ENCODE peak calls at places on chromosomes 7 and 10, in nine cellular contexts. One of them, this sample, is unnamed.

GRCh38 chr7:142347091-142347490 is 89.2 kb upstream of the PRSS58 start:
- DNase-seq in cardiac muscle cell: no peak
- DNase-seq in endodermal cell: no peak
- DNase-seq in Karpas-422: no peak
- DNase-seq in GM23338: no peak
- DNase-seq in activated naive CD4-positive, alpha-beta T cell treated with anti-CD3 and anti-CD28 coated beads for 36 hours: no peak
- DNase-seq in activated T-helper 1 cell treated with anti-CD3 and anti-CD28 coated beads, Interleukin-2, amount 50 U/mL, for 16 hours: no peak
- DNase-seq in HTR-8/SVneo: no peak
- DNase-seq in CD4-positive, alpha-beta T cell: no peak
- DNase-seq in this sample: no peak

GRCh38 chr7:104415700-104416099 is 87.3 kb downstream of the LHFPL3 start:
- DNase-seq in endodermal cell: no peak
- DNase-seq in cardiac muscle cell: no peak
- DNase-seq in Karpas-422: peak
- DNase-seq in GM23338: no peak
- DNase-seq in activated T-helper 1 cell treated with anti-CD3 and anti-CD28 coated beads, Interleukin-2, amount 50 U/mL, for 16 hours: no peak
- DNase-seq in CD4-positive, alpha-beta T cell: no peak
- DNase-seq in activated naive CD4-positive, alpha-beta T cell treated with anti-CD3 and anti-CD28 coated beads for 36 hours: no peak
- DNase-seq in HTR-8/SVneo: no peak
- DNase-seq in this sample: no peak

GRCh38 chr10:61822096-61822495 is 79.4 kb upstream of the ARID5B start:
- DNase-seq in Karpas-422: no peak
- DNase-seq in endodermal cell: no peak
- DNase-seq in GM23338: no peak
- DNase-seq in CD4-positive, alpha-beta T cell: no peak
- DNase-seq in cardiac muscle cell: no peak
- DNase-seq in activated T-helper 1 cell treated with anti-CD3 and anti-CD28 coated beads, Interleukin-2, amount 50 U/mL, for 16 hours: no peak
- DNase-seq in activated naive CD4-positive, alpha-beta T cell treated with anti-CD3 and anti-CD28 coated beads for 36 hours: no peak
- DNase-seq in HTR-8/SVneo: no peak
- DNase-seq in this sample: no peak

GRCh38 chr10:101602767-101603398 is 14.8 kb downstream of the DPCD start:
- DNase-seq in cardiac muscle cell: peak
- DNase-seq in Karpas-422: peak
- DNase-seq in GM23338: peak
- DNase-seq in activated naive CD4-positive, alpha-beta T cell treated with anti-CD3 and anti-CD28 coated beads for 36 hours: peak
- DNase-seq in CD4-positive, alpha-beta T cell: peak
- DNase-seq in endodermal cell: peak
- DNase-seq in HTR-8/SVneo: peak
- DNase-seq in activated T-helper 1 cell treated with anti-CD3 and anti-CD28 coated beads, Interleukin-2, amount 50 U/mL, for 16 hours: peak
- DNase-seq in this sample: peak

GRCh38 chr10:44703241-44704155 is 207.6 kb upstream of the TMEM72 start:
- DNase-seq in cardiac muscle cell: no peak
- DNase-seq in GM23338: no peak
- DNase-seq in endodermal cell: no peak
- DNase-seq in activated T-helper 1 cell treated with anti-CD3 and anti-CD28 coated beads, Interleukin-2, amount 50 U/mL, for 16 hours: no peak
- DNase-seq in HTR-8/SVneo: peak
- DNase-seq in activated naive CD4-positive, alpha-beta T cell treated with anti-CD3 and anti-CD28 coated beads for 36 hours: no peak
- DNase-seq in Karpas-422: no peak
- DNase-seq in CD4-positive, alpha-beta T cell: no peak
- DNase-seq in this sample: no peak

GRCh38 chr10:53697038-53697437 is 924.5 kb upstream of the MBL2 start:
- DNase-seq in activated T-helper 1 cell treated with anti-CD3 and anti-CD28 coated beads, Interleukin-2, amount 50 U/mL, for 16 hours: no peak
- DNase-seq in CD4-positive, alpha-beta T cell: no peak
- DNase-seq in HTR-8/SVneo: peak
- DNase-seq in Karpas-422: no peak
- DNase-seq in endodermal cell: no peak
- DNase-seq in cardiac muscle cell: no peak
- DNase-seq in activated naive CD4-positive, alpha-beta T cell treated with anti-CD3 and anti-CD28 coated beads for 36 hours: no peak
- DNase-seq in GM23338: no peak
- DNase-seq in this sample: no peak

GRCh38 chr10:49133706-49134248 is at the start of gene FAM170B:
- DNase-seq in activated T-helper 1 cell treated with anti-CD3 and anti-CD28 coated beads, Interleukin-2, amount 50 U/mL, for 16 hours: no peak
- DNase-seq in Karpas-422: no peak
- DNase-seq in endodermal cell: no peak
- DNase-seq in CD4-positive, alpha-beta T cell: no peak
- DNase-seq in activated naive CD4-positive, alpha-beta T cell treated with anti-CD3 and anti-CD28 coated beads for 36 hours: no peak
- DNase-seq in GM23338: no peak
- DNase-seq in cardiac muscle cell: no peak
- DNase-seq in HTR-8/SVneo: no peak
- DNase-seq in this sample: no peak

GRCh38 chr7:84612976-84613375 is 418.4 kb upstream of the SEMA3A start:
- DNase-seq in Karpas-422: no peak
- DNase-seq in GM23338: no peak
- DNase-seq in activated T-helper 1 cell treated with anti-CD3 and anti-CD28 coated beads, Interleukin-2, amount 50 U/mL, for 16 hours: no peak
- DNase-seq in cardiac muscle cell: no peak
- DNase-seq in CD4-positive, alpha-beta T cell: no peak
- DNase-seq in HTR-8/SVneo: no peak
- DNase-seq in activated naive CD4-positive, alpha-beta T cell treated with anti-CD3 and anti-CD28 coated beads for 36 hours: no peak
- DNase-seq in endodermal cell: no peak
- DNase-seq in this sample: no peak

GRCh38 chr10:132451506-132452215 is 54.7 kb downstream of the PWWP2B start:
- DNase-seq in CD4-positive, alpha-beta T cell: no peak
- DNase-seq in Karpas-422: no peak
- DNase-seq in activated naive CD4-positive, alpha-beta T cell treated with anti-CD3 and anti-CD28 coated beads for 36 hours: no peak
- DNase-seq in cardiac muscle cell: no peak
- DNase-seq in HTR-8/SVneo: no peak
- DNase-seq in endodermal cell: peak
- DNase-seq in activated T-helper 1 cell treated with anti-CD3 and anti-CD28 coated beads, Interleukin-2, amount 50 U/mL, for 16 hours: no peak
- DNase-seq in GM23338: no peak
- DNase-seq in this sample: peak

GRCh38 chr7:82697897-82698296 is 254.3 kb upstream of the CACNA2D1 start:
- DNase-seq in cardiac muscle cell: no peak
- DNase-seq in HTR-8/SVneo: no peak
- DNase-seq in activated T-helper 1 cell treated with anti-CD3 and anti-CD28 coated beads, Interleukin-2, amount 50 U/mL, for 16 hours: no peak
- DNase-seq in activated naive CD4-positive, alpha-beta T cell treated with anti-CD3 and anti-CD28 coated beads for 36 hours: no peak
- DNase-seq in CD4-positive, alpha-beta T cell: no peak
- DNase-seq in GM23338: no peak
- DNase-seq in Karpas-422: no peak
- DNase-seq in endodermal cell: no peak
- DNase-seq in this sample: no peak

GRCh38 chr10:131436467-131436866 is 124.9 kb upstream of the TCERG1L start:
- DNase-seq in activated naive CD4-positive, alpha-beta T cell treated with anti-CD3 and anti-CD28 coated beads for 36 hours: no peak
- DNase-seq in HTR-8/SVneo: no peak
- DNase-seq in CD4-positive, alpha-beta T cell: no peak
- DNase-seq in endodermal cell: no peak
- DNase-seq in cardiac muscle cell: no peak
- DNase-seq in activated T-helper 1 cell treated with anti-CD3 and anti-CD28 coated beads, Interleukin-2, amount 50 U/mL, for 16 hours: no peak
- DNase-seq in Karpas-422: no peak
- DNase-seq in GM23338: no peak
- DNase-seq in this sample: no peak

GRCh38 chr7:1513657-1514095 is 9.5 kb upstream of the INTS1 start:
- DNase-seq in endodermal cell: no peak
- DNase-seq in activated naive CD4-positive, alpha-beta T cell treated with anti-CD3 and anti-CD28 coated beads for 36 hours: no peak
- DNase-seq in cardiac muscle cell: peak
- DNase-seq in HTR-8/SVneo: no peak
- DNase-seq in Karpas-422: no peak
- DNase-seq in GM23338: no peak
- DNase-seq in CD4-positive, alpha-beta T cell: no peak
- DNase-seq in activated T-helper 1 cell treated with anti-CD3 and anti-CD28 coated beads, Interleukin-2, amount 50 U/mL, for 16 hours: no peak
- DNase-seq in this sample: peak

GRCh38 chr10:119365773-119366640 is 158.6 kb downstream of the GRK5 start:
- DNase-seq in endodermal cell: peak
- DNase-seq in CD4-positive, alpha-beta T cell: no peak
- DNase-seq in HTR-8/SVneo: no peak
- DNase-seq in activated naive CD4-positive, alpha-beta T cell treated with anti-CD3 and anti-CD28 coated beads for 36 hours: no peak
- DNase-seq in Karpas-422: no peak
- DNase-seq in cardiac muscle cell: no peak
- DNase-seq in activated T-helper 1 cell treated with anti-CD3 and anti-CD28 coated beads, Interleukin-2, amount 50 U/mL, for 16 hours: no peak
- DNase-seq in GM23338: no peak
- DNase-seq in this sample: no peak

GRCh38 chr10:89022734-89023133 is 32.1 kb downstream of the FAS start:
- DNase-seq in cardiac muscle cell: no peak
- DNase-seq in activated naive CD4-positive, alpha-beta T cell treated with anti-CD3 and anti-CD28 coated beads for 36 hours: no peak
- DNase-seq in HTR-8/SVneo: no peak
- DNase-seq in GM23338: no peak
- DNase-seq in endodermal cell: no peak
- DNase-seq in activated T-helper 1 cell treated with anti-CD3 and anti-CD28 coated beads, Interleukin-2, amount 50 U/mL, for 16 hours: no peak
- DNase-seq in Karpas-422: no peak
- DNase-seq in CD4-positive, alpha-beta T cell: no peak
- DNase-seq in this sample: no peak

GRCh38 chr10:86650151-86650550 is 4.2 kb upstream of the OPN4 start:
- DNase-seq in activated naive CD4-positive, alpha-beta T cell treated with anti-CD3 and anti-CD28 coated beads for 36 hours: no peak
- DNase-seq in endodermal cell: no peak
- DNase-seq in Karpas-422: no peak
- DNase-seq in activated T-helper 1 cell treated with anti-CD3 and anti-CD28 coated beads, Interleukin-2, amount 50 U/mL, for 16 hours: no peak
- DNase-seq in CD4-positive, alpha-beta T cell: no peak
- DNase-seq in HTR-8/SVneo: no peak
- DNase-seq in GM23338: no peak
- DNase-seq in cardiac muscle cell: no peak
- DNase-seq in this sample: no peak

GRCh38 chr10:80252296-80252887 is 37.1 kb downstream of the MAT1A start:
- DNase-seq in activated T-helper 1 cell treated with anti-CD3 and anti-CD28 coated beads, Interleukin-2, amount 50 U/mL, for 16 hours: no peak
- DNase-seq in cardiac muscle cell: no peak
- DNase-seq in CD4-positive, alpha-beta T cell: no peak
- DNase-seq in Karpas-422: no peak
- DNase-seq in HTR-8/SVneo: no peak
- DNase-seq in endodermal cell: no peak
- DNase-seq in GM23338: no peak
- DNase-seq in activated naive CD4-positive, alpha-beta T cell treated with anti-CD3 and anti-CD28 coated beads for 36 hours: no peak
- DNase-seq in this sample: no peak

GRCh38 chr7:74454948-74455804 is 1.5 kb downstream of the GTF2IRD1 start:
- DNase-seq in endodermal cell: peak
- DNase-seq in GM23338: no peak
- DNase-seq in Karpas-422: no peak
- DNase-seq in HTR-8/SVneo: no peak
- DNase-seq in activated T-helper 1 cell treated with anti-CD3 and anti-CD28 coated beads, Interleukin-2, amount 50 U/mL, for 16 hours: no peak
- DNase-seq in CD4-positive, alpha-beta T cell: no peak
- DNase-seq in activated naive CD4-positive, alpha-beta T cell treated with anti-CD3 and anti-CD28 coated beads for 36 hours: no peak
- DNase-seq in cardiac muscle cell: peak
- DNase-seq in this sample: no peak

GRCh38 chr10:93436577-93436976 is 45.6 kb downstream of the MYOF start:
- DNase-seq in HTR-8/SVneo: no peak
- DNase-seq in cardiac muscle cell: no peak
- DNase-seq in activated T-helper 1 cell treated with anti-CD3 and anti-CD28 coated beads, Interleukin-2, amount 50 U/mL, for 16 hours: no peak
- DNase-seq in CD4-positive, alpha-beta T cell: no peak
- DNase-seq in Karpas-422: no peak
- DNase-seq in activated naive CD4-positive, alpha-beta T cell treated with anti-CD3 and anti-CD28 coated beads for 36 hours: no peak
- DNase-seq in endodermal cell: no peak
- DNase-seq in GM23338: peak
- DNase-seq in this sample: no peak

GRCh38 chr7:34061175-34061574 is 155.8 kb downstream of the BMPER start:
- DNase-seq in endodermal cell: no peak
- DNase-seq in CD4-positive, alpha-beta T cell: no peak
- DNase-seq in Karpas-422: no peak
- DNase-seq in activated naive CD4-positive, alpha-beta T cell treated with anti-CD3 and anti-CD28 coated beads for 36 hours: no peak
- DNase-seq in cardiac muscle cell: no peak
- DNase-seq in activated T-helper 1 cell treated with anti-CD3 and anti-CD28 coated beads, Interleukin-2, amount 50 U/mL, for 16 hours: no peak
- DNase-seq in HTR-8/SVneo: no peak
- DNase-seq in GM23338: no peak
- DNase-seq in this sample: no peak

GRCh38 chr10:4312046-4312835 is 513.8 kb upstream of the AKR1E2 start:
- DNase-seq in Karpas-422: no peak
- DNase-seq in activated naive CD4-positive, alpha-beta T cell treated with anti-CD3 and anti-CD28 coated beads for 36 hours: no peak
- DNase-seq in cardiac muscle cell: no peak
- DNase-seq in HTR-8/SVneo: no peak
- DNase-seq in endodermal cell: no peak
- DNase-seq in GM23338: no peak
- DNase-seq in activated T-helper 1 cell treated with anti-CD3 and anti-CD28 coated beads, Interleukin-2, amount 50 U/mL, for 16 hours: no peak
- DNase-seq in CD4-positive, alpha-beta T cell: no peak
- DNase-seq in this sample: no peak

GRCh38 chr7:77306231-77307067 is 106.8 kb upstream of the FGL2 start:
- DNase-seq in GM23338: no peak
- DNase-seq in activated T-helper 1 cell treated with anti-CD3 and anti-CD28 coated beads, Interleukin-2, amount 50 U/mL, for 16 hours: no peak
- DNase-seq in endodermal cell: no peak
- DNase-seq in CD4-positive, alpha-beta T cell: no peak
- DNase-seq in activated naive CD4-positive, alpha-beta T cell treated with anti-CD3 and anti-CD28 coated beads for 36 hours: no peak
- DNase-seq in HTR-8/SVneo: no peak
- DNase-seq in Karpas-422: no peak
- DNase-seq in cardiac muscle cell: no peak
- DNase-seq in this sample: no peak

GRCh38 chr7:36137258-36137657 is 15.8 kb upstream of the EEPD1 start:
- DNase-seq in CD4-positive, alpha-beta T cell: no peak
- DNase-seq in endodermal cell: no peak
- DNase-seq in activated naive CD4-positive, alpha-beta T cell treated with anti-CD3 and anti-CD28 coated beads for 36 hours: no peak
- DNase-seq in GM23338: no peak
- DNase-seq in HTR-8/SVneo: no peak
- DNase-seq in cardiac muscle cell: no peak
- DNase-seq in activated T-helper 1 cell treated with anti-CD3 and anti-CD28 coated beads, Interleukin-2, amount 50 U/mL, for 16 hours: no peak
- DNase-seq in Karpas-422: no peak
- DNase-seq in this sample: no peak

GRCh38 chr7:4713183-4713784 is 31.2 kb downstream of the FOXK1 start:
- DNase-seq in GM23338: peak
- DNase-seq in cardiac muscle cell: no peak
- DNase-seq in CD4-positive, alpha-beta T cell: no peak
- DNase-seq in Karpas-422: peak
- DNase-seq in endodermal cell: peak
- DNase-seq in activated T-helper 1 cell treated with anti-CD3 and anti-CD28 coated beads, Interleukin-2, amount 50 U/mL, for 16 hours: no peak
- DNase-seq in activated naive CD4-positive, alpha-beta T cell treated with anti-CD3 and anti-CD28 coated beads for 36 hours: no peak
- DNase-seq in HTR-8/SVneo: no peak
- DNase-seq in this sample: no peak

GRCh38 chr10:82981137-82981723 is 1106.2 kb downstream of the NRG3 start:
- DNase-seq in cardiac muscle cell: no peak
- DNase-seq in endodermal cell: no peak
- DNase-seq in GM23338: no peak
- DNase-seq in activated T-helper 1 cell treated with anti-CD3 and anti-CD28 coated beads, Interleukin-2, amount 50 U/mL, for 16 hours: no peak
- DNase-seq in Karpas-422: no peak
- DNase-seq in HTR-8/SVneo: no peak
- DNase-seq in CD4-positive, alpha-beta T cell: no peak
- DNase-seq in activated naive CD4-positive, alpha-beta T cell treated with anti-CD3 and anti-CD28 coated beads for 36 hours: no peak
- DNase-seq in this sample: peak

GRCh38 chr10:100697070-100697469 is 48.3 kb upstream of the PAX2 start:
- DNase-seq in activated T-helper 1 cell treated with anti-CD3 and anti-CD28 coated beads, Interleukin-2, amount 50 U/mL, for 16 hours: no peak
- DNase-seq in CD4-positive, alpha-beta T cell: no peak
- DNase-seq in Karpas-422: no peak
- DNase-seq in activated naive CD4-positive, alpha-beta T cell treated with anti-CD3 and anti-CD28 coated beads for 36 hours: peak
- DNase-seq in cardiac muscle cell: no peak
- DNase-seq in GM23338: no peak
- DNase-seq in endodermal cell: no peak
- DNase-seq in HTR-8/SVneo: peak
- DNase-seq in this sample: no peak

GRCh38 chr10:60139798-60140566 is 233.6 kb upstream of the CCDC6 start:
- DNase-seq in Karpas-422: no peak
- DNase-seq in endodermal cell: peak
- DNase-seq in activated T-helper 1 cell treated with anti-CD3 and anti-CD28 coated beads, Interleukin-2, amount 50 U/mL, for 16 hours: no peak
- DNase-seq in HTR-8/SVneo: no peak
- DNase-seq in cardiac muscle cell: peak
- DNase-seq in GM23338: peak
- DNase-seq in activated naive CD4-positive, alpha-beta T cell treated with anti-CD3 and anti-CD28 coated beads for 36 hours: no peak
- DNase-seq in CD4-positive, alpha-beta T cell: no peak
- DNase-seq in this sample: no peak

GRCh38 chr10:7484456-7485266 is 73.8 kb upstream of the SFMBT2 start:
- DNase-seq in HTR-8/SVneo: no peak
- DNase-seq in Karpas-422: peak
- DNase-seq in activated T-helper 1 cell treated with anti-CD3 and anti-CD28 coated beads, Interleukin-2, amount 50 U/mL, for 16 hours: peak
- DNase-seq in GM23338: peak
- DNase-seq in CD4-positive, alpha-beta T cell: peak
- DNase-seq in endodermal cell: no peak
- DNase-seq in cardiac muscle cell: no peak
- DNase-seq in activated naive CD4-positive, alpha-beta T cell treated with anti-CD3 and anti-CD28 coated beads for 36 hours: peak
- DNase-seq in this sample: no peak

GRCh38 chr7:3575753-3576531 is 274.9 kb downstream of the SDK1 start:
- DNase-seq in activated naive CD4-positive, alpha-beta T cell treated with anti-CD3 and anti-CD28 coated beads for 36 hours: no peak
- DNase-seq in cardiac muscle cell: no peak
- DNase-seq in GM23338: no peak
- DNase-seq in Karpas-422: no peak
- DNase-seq in CD4-positive, alpha-beta T cell: no peak
- DNase-seq in HTR-8/SVneo: no peak
- DNase-seq in endodermal cell: no peak
- DNase-seq in activated T-helper 1 cell treated with anti-CD3 and anti-CD28 coated beads, Interleukin-2, amount 50 U/mL, for 16 hours: no peak
- DNase-seq in this sample: no peak

GRCh38 chr10:132204781-132205473 is 18.2 kb downstream of the DPYSL4 start:
- DNase-seq in Karpas-422: no peak
- DNase-seq in HTR-8/SVneo: no peak
- DNase-seq in GM23338: peak
- DNase-seq in activated T-helper 1 cell treated with anti-CD3 and anti-CD28 coated beads, Interleukin-2, amount 50 U/mL, for 16 hours: no peak
- DNase-seq in cardiac muscle cell: no peak
- DNase-seq in CD4-positive, alpha-beta T cell: no peak
- DNase-seq in activated naive CD4-positive, alpha-beta T cell treated with anti-CD3 and anti-CD28 coated beads for 36 hours: no peak
- DNase-seq in endodermal cell: peak
- DNase-seq in this sample: peak

GRCh38 chr7:150367677-150368097 is 935 bp upstream of the REPIN1 start:
- DNase-seq in CD4-positive, alpha-beta T cell: no peak
- DNase-seq in GM23338: no peak
- DNase-seq in endodermal cell: no peak
- DNase-seq in activated naive CD4-positive, alpha-beta T cell treated with anti-CD3 and anti-CD28 coated beads for 36 hours: no peak
- DNase-seq in activated T-helper 1 cell treated with anti-CD3 and anti-CD28 coated beads, Interleukin-2, amount 50 U/mL, for 16 hours: no peak
- DNase-seq in cardiac muscle cell: no peak
- DNase-seq in HTR-8/SVneo: no peak
- DNase-seq in Karpas-422: no peak
- DNase-seq in this sample: no peak

GRCh38 chr7:114502454-114503254 is 88.0 kb downstream of the FOXP2 start:
- DNase-seq in activated T-helper 1 cell treated with anti-CD3 and anti-CD28 coated beads, Interleukin-2, amount 50 U/mL, for 16 hours: no peak
- DNase-seq in Karpas-422: no peak
- DNase-seq in endodermal cell: no peak
- DNase-seq in cardiac muscle cell: no peak
- DNase-seq in CD4-positive, alpha-beta T cell: no peak
- DNase-seq in activated naive CD4-positive, alpha-beta T cell treated with anti-CD3 and anti-CD28 coated beads for 36 hours: no peak
- DNase-seq in HTR-8/SVneo: peak
- DNase-seq in GM23338: no peak
- DNase-seq in this sample: no peak

This sample was measured in BE2C.